ENCODE peak calls at places on chromosomes 3 and 15, in seven cellular contexts. Y is lower leg skin, J is heart left ventricle, O is endodermal cell, M is AG04450, H is cardiac fibroblast, T is left ventricle myocardium inferior. E is an unnamed sample.

GRCh38 chr15:36911322-36911944 is 188.9 kb downstream of the MEIS2 start:
- DNase-seq in Y (no peak), J (no peak), O (no peak), M (peak), H (peak), T (no peak), E (peak)

GRCh38 chr15:95733931-95734330 is 596.6 kb upstream of the NR2F2 start:
- DNase-seq in Y (no peak), J (no peak), O (no peak), M (no peak), H (no peak), T (no peak), E (no peak)

GRCh38 chr15:92377083-92377789 is 16.4 kb upstream of the ST8SIA2 start:
- DNase-seq in Y (no peak), J (peak), O (peak), M (no peak), H (no peak), T (peak), E (no peak)

GRCh38 chr3:171804618-171805389 is 5.5 kb downstream of the PLD1 start:
- DNase-seq in Y (no peak), J (no peak), O (no peak), M (no peak), H (peak), T (no peak), E (peak)

GRCh38 chr3:48564022-48564421 is 441 bp upstream of the UCN2 start:
- DNase-seq in Y (peak), J (peak), O (no peak), M (no peak), H (peak), T (no peak), E (peak)

GRCh38 chr15:44535509-44536297 is 1.2 kb upstream of the EIF3J start:
- DNase-seq in Y (no peak), J (no peak), O (peak), M (no peak), H (no peak), T (no peak), E (no peak)

GRCh38 chr3:62926494-62926893 is 51.3 kb upstream of the CADPS start:
- DNase-seq in Y (no peak), J (no peak), O (peak), M (no peak), H (no peak), T (no peak), E (no peak)

GRCh38 chr15:26011916-26012315 is 148.8 kb upstream of the ATP10A start:
- DNase-seq in Y (no peak), J (no peak), O (no peak), M (no peak), H (no peak), T (no peak), E (no peak)

GRCh38 chr3:142992323-142992722 is 9.0 kb upstream of the U2SURP start:
- DNase-seq in Y (no peak), J (no peak), O (no peak), M (no peak), H (no peak), T (no peak), E (no peak)

GRCh38 chr3:156455839-156456238 is 99.1 kb downstream of the SSR3 start:
- DNase-seq in Y (no peak), J (no peak), O (peak), M (no peak), H (no peak), T (no peak), E (peak)

GRCh38 chr15:74399100-74399499 is 31.7 kb upstream of the CYP11A1 start:
- DNase-seq in Y (no peak), J (no peak), O (no peak), M (no peak), H (no peak), T (no peak), E (no peak)

GRCh38 chr3:53346922-53347260 is 452 bp downstream of the DCP1A start:
- DNase-seq in Y (no peak), J (no peak), O (no peak), M (no peak), H (no peak), T (no peak), E (no peak)

GRCh38 chr3:163951397-163951987 is 1126.8 kb downstream of the SI start:
- DNase-seq in Y (no peak), J (no peak), O (no peak), M (no peak), H (no peak), T (no peak), E (no peak)

GRCh38 chr3:72347819-72348319 is 500.4 kb downstream of the SHQ1 start:
- DNase-seq in Y (peak), J (peak), O (peak), M (peak), H (peak), T (peak), E (peak)

GRCh38 chr15:78830514-78831228 is 19.4 kb upstream of the ADAMTS7 start:
- DNase-seq in Y (no peak), J (no peak), O (no peak), M (no peak), H (no peak), T (no peak), E (no peak)

GRCh38 chr15:68311464-68311835 is 33.9 kb downstream of the FEM1B start:
- DNase-seq in Y (peak), J (no peak), O (no peak), M (no peak), H (no peak), T (no peak), E (no peak)

GRCh38 chr3:124772081-124772831 is 42.0 kb downstream of the UMPS start:
- DNase-seq in Y (no peak), J (peak), O (no peak), M (no peak), H (peak), T (no peak), E (peak)

GRCh38 chr3:197750396-197750831 is 731 bp downstream of the FYTTD1 start:
- DNase-seq in Y (peak), J (peak), O (peak), M (no peak), H (peak), T (peak), E (peak)

GRCh38 chr15:88393719-88394519 is 73.3 kb downstream of the MRPL46 start:
- DNase-seq in Y (no peak), J (no peak), O (no peak), M (no peak), H (no peak), T (no peak), E (no peak)

GRCh38 chr3:191345334-191345733 is 15.0 kb upstream of the UTS2B start:
- DNase-seq in Y (no peak), J (no peak), O (no peak), M (no peak), H (no peak), T (no peak), E (no peak)

GRCh38 chr15:44130778-44131177 is 64.3 kb downstream of the FRMD5 start:
- DNase-seq in Y (no peak), J (no peak), O (no peak), M (no peak), H (peak), T (no peak), E (no peak)

GRCh38 chr3:113275876-113276580 is 64.7 kb downstream of the BOC start:
- DNase-seq in Y (no peak), J (no peak), O (peak), M (no peak), H (peak), T (peak), E (peak)

GRCh38 chr15:62474771-62475124 is 309.7 kb upstream of the C2CD4B start:
- DNase-seq in Y (no peak), J (no peak), O (no peak), M (no peak), H (no peak), T (no peak), E (no peak)

GRCh38 chr3:127184870-127185216 is 8.1 kb upstream of the PRR23E start:
- DNase-seq in Y (no peak), J (no peak), O (no peak), M (no peak), H (no peak), T (no peak), E (no peak)

GRCh38 chr15:29690765-29691475 is 131.3 kb downstream of the TJP1 start:
- DNase-seq in Y (peak), J (no peak), O (no peak), M (no peak), H (peak), T (no peak), E (no peak)

GRCh38 chr15:68656438-68656739 is 77.6 kb downstream of the CORO2B start:
- DNase-seq in Y (no peak), J (no peak), O (peak), M (no peak), H (no peak), T (no peak), E (no peak)

GRCh38 chr3:133038731-133039398 is 674 bp downstream of the TMEM108 start:
- DNase-seq in Y (peak), J (no peak), O (peak), M (no peak), H (no peak), T (peak), E (no peak)

GRCh38 chr3:68620211-68620610 is 312.1 kb downstream of the TAFA4 start:
- DNase-seq in Y (no peak), J (no peak), O (peak), M (no peak), H (no peak), T (no peak), E (no peak)

GRCh38 chr3:135844381-135844780 is 121.1 kb upstream of the PPP2R3A start:
- DNase-seq in Y (no peak), J (no peak), O (no peak), M (no peak), H (no peak), T (no peak), E (no peak)

GRCh38 chr3:148372476-148372875 is 325.2 kb upstream of the AGTR1 start:
- DNase-seq in Y (no peak), J (no peak), O (peak), M (no peak), H (no peak), T (no peak), E (no peak)

DNA sequence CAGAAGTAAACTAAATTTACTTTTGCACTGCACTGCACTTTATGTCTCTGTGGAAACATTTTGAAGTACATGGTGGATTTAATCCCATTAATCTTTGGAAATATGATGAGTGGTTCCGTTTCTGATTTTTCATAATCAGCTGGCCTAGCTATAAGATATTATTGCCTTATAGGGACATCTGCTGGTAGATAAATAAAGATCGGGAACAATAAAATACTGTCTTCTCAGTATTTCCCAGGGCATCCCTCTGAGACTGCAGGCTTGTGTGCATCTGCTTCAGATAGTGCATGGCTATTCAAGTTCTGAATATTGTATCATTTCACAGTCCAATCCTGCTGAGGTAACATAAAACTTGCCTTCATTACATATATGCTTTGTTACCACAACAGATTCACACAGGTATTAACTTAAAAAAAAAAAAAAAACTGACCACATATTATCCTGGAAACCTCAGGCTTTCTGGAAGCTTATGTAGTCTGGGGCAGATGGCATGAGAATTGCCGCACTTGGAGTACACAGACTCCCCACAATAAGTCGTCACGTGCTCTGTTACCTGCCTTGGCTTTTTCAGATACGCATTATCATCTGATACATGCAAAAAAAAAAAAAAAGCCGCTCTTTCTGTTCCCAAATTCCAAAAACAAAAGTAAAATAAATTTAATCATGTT is 330.8 kb upstream of the AGTR1 start:
- DNase-seq in Y (no peak), J (no peak), O (no peak), M (no peak), H (peak), T (no peak), E (peak)
- TF ChIP-seq CTCF in Y (no peak), J (no peak), O (peak), M (peak), H (no peak), T (no peak), E (no peak)

GRCh38 chr3:50390523-50391177 is 31.3 kb upstream of the TMEM115 start:
- DNase-seq in Y (peak), J (peak), O (no peak), M (no peak), H (no peak), T (peak), E (no peak)

GRCh38 chr3:50389368-50389767 is 30.0 kb upstream of the TMEM115 start:
- DNase-seq in Y (no peak), J (no peak), O (no peak), M (no peak), H (no peak), T (no peak), E (no peak)

GRCh38 chr3:50388720-50389352 is 29.5 kb upstream of the TMEM115 start:
- DNase-seq in Y (no peak), J (no peak), O (no peak), M (no peak), H (no peak), T (no peak), E (no peak)

GRCh38 chr3:50385741-50386140 is 26.4 kb upstream of the TMEM115 start:
- DNase-seq in Y (no peak), J (no peak), O (no peak), M (no peak), H (no peak), T (no peak), E (no peak)

GRCh38 chr3:50388021-50388719 is 28.8 kb upstream of the TMEM115 start:
- DNase-seq in Y (no peak), J (no peak), O (peak), M (no peak), H (no peak), T (no peak), E (peak)
- TF ChIP-seq CTCF in Y (no peak), J (no peak), O (peak), M (peak), H (peak), T (peak), E (peak)

DNA sequence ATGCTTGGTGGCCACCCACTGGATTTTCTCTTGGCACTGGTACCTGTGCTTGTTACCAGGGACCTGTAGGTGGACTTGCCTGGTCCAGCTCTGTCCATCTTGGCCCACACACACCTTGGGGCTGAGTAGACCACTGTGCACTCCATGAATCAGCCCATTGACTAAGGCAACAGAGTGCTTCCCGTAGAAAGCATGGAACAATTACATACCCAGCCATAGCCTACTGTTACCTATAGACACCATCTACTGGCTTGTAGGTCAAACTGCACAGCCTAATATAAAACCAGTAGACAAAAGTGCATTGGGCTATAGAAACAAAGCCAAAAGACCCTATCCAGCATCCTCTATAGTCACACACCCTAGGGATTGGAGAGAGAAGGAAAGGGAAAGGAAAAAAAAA is 378.9 kb downstream of the OTOL1 start:
- DNase-seq in Y (no peak), J (no peak), O (no peak), M (no peak), H (no peak), T (no peak), E (no peak)
- TF ChIP-seq CTCF in Y (no peak), J (no peak), O (peak), M (no peak), H (no peak), T (no peak), E (no peak)

GRCh38 chr15:58214941-58215340 is 76.8 kb downstream of the AQP9 start:
- DNase-seq in Y (no peak), J (no peak), O (no peak), M (no peak), H (no peak), T (no peak), E (no peak)

GRCh38 chr15:58213587-58214360 is 75.6 kb downstream of the AQP9 start:
- DNase-seq in Y (no peak), J (no peak), O (no peak), M (no peak), H (peak), T (no peak), E (peak)

GRCh38 chr15:58212909-58213526 is 74.8 kb downstream of the AQP9 start:
- DNase-seq in Y (no peak), J (no peak), O (no peak), M (no peak), H (peak), T (no peak), E (peak)
- TF ChIP-seq CTCF in Y (no peak), J (peak), O (peak), M (peak), H (peak), T (peak), E (peak)

GRCh38 chr15:83445653-83446052 is 1.5 kb upstream of the SH3GL3 start:
- DNase-seq in Y (no peak), J (no peak), O (no peak), M (no peak), H (no peak), T (no peak), E (no peak)

GRCh38 chr15:83446417-83446816 is 724 bp upstream of the SH3GL3 start:
- DNase-seq in Y (no peak), J (no peak), O (no peak), M (no peak), H (no peak), T (no peak), E (no peak)

GRCh38 chr15:83444936-83445335 is 2.2 kb upstream of the SH3GL3 start:
- DNase-seq in Y (no peak), J (no peak), O (no peak), M (no peak), H (no peak), T (no peak), E (no peak)

GRCh38 chr15:83449250-83449671 is 2.1 kb downstream of the SH3GL3 start:
- DNase-seq in Y (no peak), J (no peak), O (no peak), M (no peak), H (no peak), T (no peak), E (no peak)

GRCh38 chr15:83446904-83447708 is at the start of gene SH3GL3:
- DNase-seq in Y (peak), J (peak), O (peak), M (no peak), H (peak), T (peak), E (peak)
- TF ChIP-seq CTCF in Y (no peak), J (peak), O (peak), M (peak), H (peak), T (peak), E (peak)

GRCh38 chr15:52733696-52734255 is 54.6 kb upstream of the ATOSA start:
- DNase-seq in Y (no peak), J (no peak), O (peak), M (no peak), H (no peak), T (no peak), E (no peak)

GRCh38 chr15:52734329-52734728 is 55.1 kb upstream of the ATOSA start:
- DNase-seq in Y (no peak), J (no peak), O (no peak), M (no peak), H (no peak), T (no peak), E (no peak)

GRCh38 chr15:52733078-52733477 is 53.9 kb upstream of the ATOSA start:
- DNase-seq in Y (no peak), J (no peak), O (no peak), M (no peak), H (peak), T (no peak), E (peak)

GRCh38 chr15:52737720-52738119 is 52.4 kb downstream of the ONECUT1 start:
- DNase-seq in Y (no peak), J (no peak), O (no peak), M (no peak), H (no peak), T (no peak), E (no peak)

DNA sequence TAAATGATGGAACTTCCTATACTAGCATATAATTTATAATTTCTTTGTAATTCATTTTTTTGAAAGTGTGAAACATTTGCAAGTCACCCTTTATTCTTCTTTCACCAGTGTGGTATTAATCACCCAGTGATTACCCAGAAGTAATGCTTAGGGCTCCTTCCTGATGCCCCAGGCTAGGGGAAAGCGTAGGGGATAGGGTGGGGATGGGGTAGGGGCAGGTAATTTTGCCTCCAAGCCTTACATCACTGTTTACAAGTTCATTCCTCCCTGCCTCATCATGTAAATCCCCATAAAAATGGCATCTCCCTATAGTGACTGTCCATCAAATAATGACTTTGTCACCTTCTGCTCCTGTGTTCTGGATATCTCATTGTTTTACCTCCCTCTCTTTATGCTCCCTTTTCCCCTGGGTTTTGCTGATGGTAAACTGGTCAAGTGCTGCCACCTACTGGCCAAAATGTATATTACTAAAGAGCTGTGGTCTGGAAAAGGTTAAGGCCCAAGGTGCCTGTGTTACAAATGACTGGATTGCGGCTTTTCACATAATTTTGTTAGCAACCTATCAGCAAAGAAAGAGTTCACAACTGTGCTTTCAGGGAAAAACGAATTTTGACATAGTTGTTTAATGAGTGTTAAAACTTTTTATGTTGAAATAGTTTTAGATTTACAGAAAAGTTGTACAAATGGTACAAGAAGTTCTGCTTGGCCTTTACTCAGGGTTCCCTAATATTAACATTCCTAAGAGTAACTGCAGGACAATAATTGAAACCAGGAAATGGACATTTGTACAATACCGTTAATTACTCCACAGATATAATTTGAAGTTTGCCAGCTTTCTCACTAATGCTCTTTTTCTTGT is 54.7 kb downstream of the ONECUT1 start:
- DNase-seq in Y (no peak), J (no peak), O (peak), M (peak), H (peak), T (no peak), E (peak)
- TF ChIP-seq CTCF in Y (no peak), J (peak), O (peak), M (peak), H (peak), T (peak), E (peak)

DNA sequence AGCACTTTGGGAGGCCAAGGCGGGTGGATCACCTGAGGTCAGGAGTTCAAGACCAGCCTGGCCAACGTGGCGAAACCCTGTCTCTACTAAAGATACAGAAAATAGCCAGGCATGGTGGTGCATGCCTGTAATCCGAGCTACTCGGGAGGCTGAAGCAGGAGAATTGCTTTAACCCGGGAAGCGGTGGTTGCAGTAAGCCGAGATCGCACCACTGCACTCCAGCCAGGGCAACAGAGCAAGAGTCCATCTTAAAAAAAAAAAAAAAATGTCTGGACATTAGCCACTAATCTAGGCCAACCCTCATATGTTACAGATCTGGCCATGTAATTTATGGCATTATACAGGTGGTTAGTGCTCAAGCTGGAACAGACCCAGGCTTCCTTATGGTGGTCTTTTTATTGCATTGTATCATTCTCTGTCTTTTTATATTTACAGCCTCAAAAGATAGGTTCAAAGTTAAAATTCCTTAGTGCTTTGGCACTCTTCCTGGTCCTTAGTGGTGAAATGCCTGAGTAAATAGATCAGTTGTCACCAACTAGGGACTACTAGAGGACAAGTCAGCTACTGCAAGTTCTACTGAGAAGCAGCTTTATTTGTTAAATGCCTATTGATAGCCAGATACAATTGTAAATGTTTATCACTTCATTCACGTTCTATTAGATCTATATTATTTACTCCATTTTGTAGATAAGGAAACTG is 16.0 kb downstream of the STARD9 start:
- DNase-seq in Y (no peak), J (no peak), O (no peak), M (no peak), H (peak), T (no peak), E (peak)
- TF ChIP-seq CTCF in Y (no peak), J (no peak), O (peak), M (peak), H (peak), T (peak), E (peak)